ENCODE peak calls at places on chromosomes 3 and 15, in five cellular contexts. One of them, this sample, is unnamed.

GRCh38 chr15:73389539-73389938 is 20.8 kb upstream of the HCN4 start:
- DNase-seq in Panc1: no peak
- DNase-seq in AG04450: no peak
- DNase-seq in WERI-Rb-1: no peak
- DNase-seq in SK-N-SH: no peak
- DNase-seq in this sample: no peak

GRCh38 chr3:94234177-94234788 is 171.4 kb downstream of the NSUN3 start:
- DNase-seq in WERI-Rb-1: peak
- DNase-seq in Panc1: peak
- DNase-seq in AG04450: no peak
- DNase-seq in SK-N-SH: peak
- DNase-seq in this sample: peak

GRCh38 chr3:179681492-179682263 is 28.8 kb downstream of the USP13 start:
- DNase-seq in AG04450: no peak
- DNase-seq in WERI-Rb-1: no peak
- DNase-seq in SK-N-SH: no peak
- DNase-seq in Panc1: no peak
- DNase-seq in this sample: no peak

GRCh38 chr15:90031231-90031791 is 30.2 kb downstream of the ZNF710 start:
- DNase-seq in WERI-Rb-1: no peak
- DNase-seq in SK-N-SH: no peak
- DNase-seq in AG04450: no peak
- DNase-seq in Panc1: no peak
- DNase-seq in this sample: peak

GRCh38 chr15:94523873-94524272 is 292.5 kb downstream of the MCTP2 start:
- DNase-seq in AG04450: no peak
- DNase-seq in SK-N-SH: peak
- DNase-seq in WERI-Rb-1: no peak
- DNase-seq in Panc1: no peak
- DNase-seq in this sample: no peak

GRCh38 chr3:124491875-124492274 is 238.4 kb upstream of the UMPS start:
- DNase-seq in WERI-Rb-1: no peak
- DNase-seq in Panc1: no peak
- DNase-seq in SK-N-SH: no peak
- DNase-seq in AG04450: no peak
- DNase-seq in this sample: no peak

GRCh38 chr15:52241489-52241888 is 50.3 kb upstream of the GNB5 start:
- DNase-seq in SK-N-SH: no peak
- DNase-seq in WERI-Rb-1: no peak
- DNase-seq in Panc1: no peak
- DNase-seq in AG04450: no peak
- DNase-seq in this sample: no peak

GRCh38 chr3:143751643-143752178 is 96.6 kb downstream of the SLC9A9 start:
- DNase-seq in WERI-Rb-1: no peak
- DNase-seq in SK-N-SH: no peak
- DNase-seq in Panc1: no peak
- DNase-seq in AG04450: no peak
- DNase-seq in this sample: peak

GRCh38 chr3:45182915-45183881 is 37.0 kb upstream of the CDCP1 start:
- DNase-seq in SK-N-SH: no peak
- DNase-seq in WERI-Rb-1: peak
- DNase-seq in Panc1: no peak
- DNase-seq in AG04450: no peak
- DNase-seq in this sample: no peak

GRCh38 chr3:58434990-58435389 is 1.4 kb upstream of the PDHB start:
- DNase-seq in AG04450: peak
- DNase-seq in SK-N-SH: no peak
- DNase-seq in WERI-Rb-1: no peak
- DNase-seq in Panc1: no peak
- DNase-seq in this sample: no peak

GRCh38 chr15:63414474-63415201 is 33.0 kb upstream of the CA12 start:
- DNase-seq in Panc1: no peak
- DNase-seq in WERI-Rb-1: no peak
- DNase-seq in SK-N-SH: no peak
- DNase-seq in AG04450: no peak
- DNase-seq in this sample: no peak

GRCh38 chr3:182410051-182410450 is 383.3 kb upstream of the ATP11B start:
- DNase-seq in WERI-Rb-1: no peak
- DNase-seq in AG04450: no peak
- DNase-seq in Panc1: no peak
- DNase-seq in SK-N-SH: no peak
- DNase-seq in this sample: no peak

GRCh38 chr3:61996351-61996750 is 377.0 kb downstream of the FEZF2 start:
- DNase-seq in AG04450: no peak
- DNase-seq in SK-N-SH: no peak
- DNase-seq in Panc1: no peak
- DNase-seq in WERI-Rb-1: no peak
- DNase-seq in this sample: no peak

GRCh38 chr3:188253800-188254452 is 100.0 kb downstream of the LPP start:
- DNase-seq in AG04450: no peak
- DNase-seq in SK-N-SH: no peak
- DNase-seq in WERI-Rb-1: no peak
- DNase-seq in Panc1: no peak
- DNase-seq in this sample: no peak

GRCh38 chr15:68592054-68592453 is 13.3 kb downstream of the CORO2B start:
- DNase-seq in SK-N-SH: no peak
- DNase-seq in Panc1: no peak
- DNase-seq in AG04450: no peak
- DNase-seq in WERI-Rb-1: no peak
- DNase-seq in this sample: no peak

GRCh38 chr3:76134166-76134565 is 348.8 kb upstream of the ZNF717 start:
- DNase-seq in AG04450: no peak
- DNase-seq in WERI-Rb-1: no peak
- DNase-seq in Panc1: no peak
- DNase-seq in SK-N-SH: no peak
- DNase-seq in this sample: no peak

GRCh38 chr3:43786953-43787305 is 96.2 kb downstream of the ABHD5 start:
- DNase-seq in WERI-Rb-1: no peak
- DNase-seq in AG04450: no peak
- DNase-seq in SK-N-SH: no peak
- DNase-seq in Panc1: no peak
- DNase-seq in this sample: no peak

GRCh38 chr3:45124956-45125355 is 21.2 kb downstream of the CDCP1 start:
- DNase-seq in WERI-Rb-1: no peak
- DNase-seq in AG04450: no peak
- DNase-seq in SK-N-SH: no peak
- DNase-seq in Panc1: no peak
- DNase-seq in this sample: no peak

GRCh38 chr3:29763115-29763514 is 482.2 kb downstream of the RBMS3 start:
- DNase-seq in SK-N-SH: no peak
- DNase-seq in AG04450: no peak
- DNase-seq in WERI-Rb-1: no peak
- DNase-seq in Panc1: no peak
- DNase-seq in this sample: no peak

GRCh38 chr3:192943384-192943783 is 25.7 kb upstream of the MB21D2 start:
- DNase-seq in WERI-Rb-1: no peak
- DNase-seq in Panc1: no peak
- DNase-seq in AG04450: no peak
- DNase-seq in SK-N-SH: no peak
- DNase-seq in this sample: no peak

GRCh38 chr3:141051641-141052569 is 758 bp downstream of the SPSB4 start:
- DNase-seq in AG04450: no peak
- DNase-seq in Panc1: no peak
- DNase-seq in WERI-Rb-1: peak
- DNase-seq in SK-N-SH: peak
- DNase-seq in this sample: no peak
- TF ChIP-seq CTCF in AG04450: no peak
- TF ChIP-seq CTCF in Panc1: no peak
- TF ChIP-seq CTCF in WERI-Rb-1: peak
- TF ChIP-seq CTCF in SK-N-SH: no peak
- TF ChIP-seq CTCF in this sample: no peak

GRCh38 chr3:81914254-81914653 is 152.8 kb upstream of the GBE1 start:
- DNase-seq in AG04450: no peak
- DNase-seq in Panc1: no peak
- DNase-seq in SK-N-SH: no peak
- DNase-seq in WERI-Rb-1: no peak
- DNase-seq in this sample: no peak
- H3K4me3 ChIP-seq in AG04450: no peak
- H3K4me3 ChIP-seq in Panc1: no peak
- H3K4me3 ChIP-seq in SK-N-SH: no peak
- H3K4me3 ChIP-seq in WERI-Rb-1: no peak
- H3K4me3 ChIP-seq in this sample: no peak

GRCh38 chr15:56353119-56353518 is 12.1 kb upstream of the TEX9 start:
- DNase-seq in SK-N-SH: no peak
- DNase-seq in WERI-Rb-1: no peak
- DNase-seq in AG04450: no peak
- DNase-seq in Panc1: no peak
- DNase-seq in this sample: no peak

GRCh38 chr15:56353740-56354139 is 11.5 kb upstream of the TEX9 start:
- DNase-seq in SK-N-SH: no peak
- DNase-seq in WERI-Rb-1: no peak
- DNase-seq in AG04450: no peak
- DNase-seq in Panc1: no peak
- DNase-seq in this sample: no peak

GRCh38 chr15:56351362-56351761 is 13.9 kb upstream of the TEX9 start:
- DNase-seq in Panc1: no peak
- DNase-seq in WERI-Rb-1: no peak
- DNase-seq in SK-N-SH: no peak
- DNase-seq in AG04450: no peak
- DNase-seq in this sample: no peak

GRCh38 chr15:56349554-56349953 is 15.7 kb upstream of the TEX9 start:
- DNase-seq in SK-N-SH: no peak
- DNase-seq in Panc1: no peak
- DNase-seq in WERI-Rb-1: no peak
- DNase-seq in AG04450: no peak
- DNase-seq in this sample: no peak

DNA sequence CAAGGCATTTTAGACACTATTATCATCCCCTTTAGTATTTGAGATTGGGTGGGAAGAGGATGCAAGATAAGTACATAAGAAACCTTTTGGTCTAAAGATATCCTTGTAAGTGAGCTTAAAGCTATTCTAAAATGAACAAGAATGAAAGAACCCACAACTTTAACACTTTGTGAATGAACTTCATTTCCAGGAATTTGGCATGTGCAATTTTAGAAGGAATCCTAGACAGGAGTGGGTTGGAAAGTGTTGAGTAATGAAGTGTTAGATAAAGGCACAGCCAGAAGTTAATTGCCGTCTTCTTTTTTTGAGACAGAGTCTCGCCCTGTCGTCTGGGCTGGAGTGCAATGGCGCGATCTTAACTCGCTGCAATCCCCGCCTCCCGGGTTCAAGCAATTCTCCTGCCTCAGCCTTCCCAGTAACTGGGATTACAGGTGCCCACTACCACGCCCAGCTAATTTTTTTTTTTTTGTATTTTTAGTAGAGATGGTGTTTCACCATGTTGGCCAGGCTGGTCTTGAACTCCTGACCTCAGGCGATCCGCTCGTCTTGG is 13.2 kb upstream of the TEX9 start:
- DNase-seq in SK-N-SH: no peak
- DNase-seq in Panc1: no peak
- DNase-seq in WERI-Rb-1: no peak
- DNase-seq in AG04450: no peak
- DNase-seq in this sample: no peak
- TF ChIP-seq CTCF in SK-N-SH: no peak
- TF ChIP-seq CTCF in Panc1: no peak
- TF ChIP-seq CTCF in WERI-Rb-1: no peak
- TF ChIP-seq CTCF in AG04450: no peak
- TF ChIP-seq CTCF in this sample: no peak

GRCh38 chr15:37095993-37096877 is 4.1 kb downstream of the MEIS2 start:
- DNase-seq in SK-N-SH: peak
- DNase-seq in AG04450: no peak
- DNase-seq in Panc1: no peak
- DNase-seq in WERI-Rb-1: peak
- DNase-seq in this sample: no peak
- H3K4me3 ChIP-seq in SK-N-SH: peak
- H3K4me3 ChIP-seq in AG04450: peak
- H3K4me3 ChIP-seq in Panc1: no peak
- H3K4me3 ChIP-seq in WERI-Rb-1: peak
- H3K4me3 ChIP-seq in this sample: no peak

DNA sequence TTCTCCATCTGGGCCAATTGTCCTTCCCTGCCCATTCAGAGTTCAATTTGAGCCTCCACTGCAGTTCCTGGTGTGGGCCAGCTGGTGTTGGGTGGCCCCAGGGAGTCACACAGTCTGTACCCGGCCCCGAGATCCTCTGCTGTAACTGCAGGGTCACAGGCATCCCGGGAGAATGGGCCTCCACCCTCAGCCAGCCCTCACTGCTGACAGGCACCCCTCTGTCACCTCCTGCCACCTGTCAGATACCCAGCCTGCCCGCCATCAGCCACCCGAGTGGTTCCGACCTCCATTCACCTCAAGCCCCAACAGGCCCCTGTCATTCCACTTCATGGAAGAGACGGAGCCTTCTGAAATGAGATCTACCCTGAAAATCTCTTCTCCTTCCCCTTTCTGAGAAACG is 73.2 kb downstream of the ST8SIA2 start:
- DNase-seq in WERI-Rb-1: no peak
- DNase-seq in SK-N-SH: no peak
- DNase-seq in Panc1: no peak
- DNase-seq in AG04450: no peak
- DNase-seq in this sample: no peak
- TF ChIP-seq CTCF in WERI-Rb-1: no peak
- TF ChIP-seq CTCF in SK-N-SH: no peak
- TF ChIP-seq CTCF in Panc1: no peak
- TF ChIP-seq CTCF in AG04450: no peak
- TF ChIP-seq CTCF in this sample: no peak

DNA sequence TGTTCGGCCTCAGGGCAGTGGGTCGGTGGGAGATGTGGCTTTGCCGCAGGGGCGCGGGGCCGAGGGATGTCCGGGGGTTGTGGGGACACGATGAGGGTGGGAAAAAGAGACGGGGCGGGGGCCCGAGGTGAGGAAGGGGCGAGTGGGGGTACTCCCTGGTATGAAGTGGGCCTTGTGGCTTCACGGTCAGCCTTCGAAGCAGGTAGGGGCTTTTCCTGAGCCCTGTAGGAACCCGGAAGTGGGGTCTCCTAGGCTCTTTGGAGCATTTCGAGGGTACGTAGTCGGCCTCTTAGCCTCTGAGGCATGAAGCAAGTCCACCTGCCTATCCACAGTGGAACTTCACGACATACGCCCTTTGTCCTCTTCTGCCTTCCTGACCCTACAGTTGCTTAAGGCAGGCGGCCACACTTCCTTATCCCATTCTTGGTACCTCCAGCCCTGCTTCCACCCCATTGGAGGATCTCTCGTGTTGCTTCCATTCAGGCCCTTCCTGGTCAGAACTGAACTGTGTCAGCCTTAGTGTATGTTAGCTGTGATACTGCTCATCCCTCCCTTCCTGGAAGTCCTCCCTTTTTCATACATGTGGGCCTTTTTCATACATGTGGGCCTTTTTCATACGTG is 389 bp downstream of the ARPC4 start:
- DNase-seq in Panc1: no peak
- DNase-seq in WERI-Rb-1: no peak
- DNase-seq in AG04450: no peak
- DNase-seq in SK-N-SH: peak
- DNase-seq in this sample: no peak
- H3K4me3 ChIP-seq in Panc1: peak
- H3K4me3 ChIP-seq in WERI-Rb-1: peak
- H3K4me3 ChIP-seq in AG04450: peak
- H3K4me3 ChIP-seq in SK-N-SH: peak
- H3K4me3 ChIP-seq in this sample: peak

This sample was measured in GM12864.